ENCODE peak calls at places on chromosomes 11 and 22, in ten cellular contexts. One of them, this sample, is unnamed.
A peak's percentile ranks its signal among the peaks of the same experiment; 100 is the strongest.

GRCh38 chr22:32957093-32957835 is 100.9 kb downstream of the SYN3 start:
- DNase-seq in H54: no peak
- DNase-seq in stimulated activated CD4-positive, alpha-beta T cell treated with anti-CD3 and anti-CD28 coated beads, Interleukin-15, amount 100 ng/mL, for 1 hour: no peak
- DNase-seq in left ventricle myocardium inferior: no peak
- DNase-seq in endothelial cell: no peak
- DNase-seq in CD8-positive, alpha-beta memory T cell: no peak
- DNase-seq in Calu3: no peak
- DNase-seq in H4: no peak
- DNase-seq in left cardiac atrium: no peak
- DNase-seq in Right ventricle myocardium superior: no peak
- DNase-seq in this sample: no peak

GRCh38 chr11:124863137-124863825 is 2.0 kb upstream of the ROBO3 start:
- DNase-seq in CD8-positive, alpha-beta memory T cell: no peak
- DNase-seq in left ventricle myocardium inferior: no peak
- DNase-seq in endothelial cell: no peak
- DNase-seq in H4: no peak
- DNase-seq in Right ventricle myocardium superior: no peak
- DNase-seq in left cardiac atrium: peak; percentile 72
- DNase-seq in H54: peak; percentile 68
- DNase-seq in stimulated activated CD4-positive, alpha-beta T cell treated with anti-CD3 and anti-CD28 coated beads, Interleukin-15, amount 100 ng/mL, for 1 hour: no peak
- DNase-seq in Calu3: no peak
- DNase-seq in this sample: no peak

GRCh38 chr11:7098235-7098832 is 9.5 kb downstream of the RBMXL2 start:
- DNase-seq in CD8-positive, alpha-beta memory T cell: no peak
- DNase-seq in stimulated activated CD4-positive, alpha-beta T cell treated with anti-CD3 and anti-CD28 coated beads, Interleukin-15, amount 100 ng/mL, for 1 hour: no peak
- DNase-seq in Calu3: peak; percentile 9
- DNase-seq in H54: peak; percentile 40
- DNase-seq in left ventricle myocardium inferior: no peak
- DNase-seq in H4: peak; percentile 58
- DNase-seq in endothelial cell: peak; percentile 17
- DNase-seq in left cardiac atrium: no peak
- DNase-seq in Right ventricle myocardium superior: no peak
- DNase-seq in this sample: no peak

GRCh38 chr11:9950462-9950861 is 286.6 kb downstream of the SWAP70 start:
- DNase-seq in Calu3: no peak
- DNase-seq in H54: no peak
- DNase-seq in left cardiac atrium: no peak
- DNase-seq in left ventricle myocardium inferior: no peak
- DNase-seq in stimulated activated CD4-positive, alpha-beta T cell treated with anti-CD3 and anti-CD28 coated beads, Interleukin-15, amount 100 ng/mL, for 1 hour: no peak
- DNase-seq in endothelial cell: no peak
- DNase-seq in CD8-positive, alpha-beta memory T cell: no peak
- DNase-seq in H4: no peak
- DNase-seq in Right ventricle myocardium superior: no peak
- DNase-seq in this sample: no peak

GRCh38 chr11:28346209-28346608 is 238.0 kb downstream of the METTL15 start:
- DNase-seq in Right ventricle myocardium superior: no peak
- DNase-seq in stimulated activated CD4-positive, alpha-beta T cell treated with anti-CD3 and anti-CD28 coated beads, Interleukin-15, amount 100 ng/mL, for 1 hour: no peak
- DNase-seq in endothelial cell: no peak
- DNase-seq in left ventricle myocardium inferior: no peak
- DNase-seq in left cardiac atrium: no peak
- DNase-seq in Calu3: no peak
- DNase-seq in H4: peak; percentile 16
- DNase-seq in CD8-positive, alpha-beta memory T cell: no peak
- DNase-seq in H54: no peak
- DNase-seq in this sample: no peak

GRCh38 chr22:37300551-37301017 is 18.3 kb downstream of the CYTH4 start:
- DNase-seq in Calu3: no peak
- DNase-seq in stimulated activated CD4-positive, alpha-beta T cell treated with anti-CD3 and anti-CD28 coated beads, Interleukin-15, amount 100 ng/mL, for 1 hour: no peak
- DNase-seq in endothelial cell: no peak
- DNase-seq in H54: no peak
- DNase-seq in left cardiac atrium: no peak
- DNase-seq in H4: no peak
- DNase-seq in left ventricle myocardium inferior: no peak
- DNase-seq in CD8-positive, alpha-beta memory T cell: peak; percentile 47
- DNase-seq in Right ventricle myocardium superior: no peak
- DNase-seq in this sample: no peak

GRCh38 chr11:6251990-6252473 is 7.6 kb upstream of the CCKBR start:
- DNase-seq in CD8-positive, alpha-beta memory T cell: no peak
- DNase-seq in H4: peak; percentile 93
- DNase-seq in Calu3: no peak
- DNase-seq in left ventricle myocardium inferior: no peak
- DNase-seq in endothelial cell: no peak
- DNase-seq in left cardiac atrium: no peak
- DNase-seq in H54: no peak
- DNase-seq in stimulated activated CD4-positive, alpha-beta T cell treated with anti-CD3 and anti-CD28 coated beads, Interleukin-15, amount 100 ng/mL, for 1 hour: no peak
- DNase-seq in Right ventricle myocardium superior: no peak
- DNase-seq in this sample: no peak

GRCh38 chr22:29786026-29786425 is 18.9 kb downstream of the UQCR10 start:
- DNase-seq in Right ventricle myocardium superior: no peak
- DNase-seq in left ventricle myocardium inferior: no peak
- DNase-seq in stimulated activated CD4-positive, alpha-beta T cell treated with anti-CD3 and anti-CD28 coated beads, Interleukin-15, amount 100 ng/mL, for 1 hour: no peak
- DNase-seq in left cardiac atrium: no peak
- DNase-seq in H4: no peak
- DNase-seq in Calu3: no peak
- DNase-seq in endothelial cell: no peak
- DNase-seq in CD8-positive, alpha-beta memory T cell: no peak
- DNase-seq in H54: no peak
- DNase-seq in this sample: no peak

GRCh38 chr11:74024630-74025029 is 15.7 kb upstream of the UCP3 start:
- DNase-seq in Calu3: no peak
- DNase-seq in endothelial cell: no peak
- DNase-seq in left cardiac atrium: peak; percentile 74
- DNase-seq in stimulated activated CD4-positive, alpha-beta T cell treated with anti-CD3 and anti-CD28 coated beads, Interleukin-15, amount 100 ng/mL, for 1 hour: no peak
- DNase-seq in H4: no peak
- DNase-seq in CD8-positive, alpha-beta memory T cell: no peak
- DNase-seq in left ventricle myocardium inferior: peak; percentile 64
- DNase-seq in H54: no peak
- DNase-seq in Right ventricle myocardium superior: peak; percentile 86
- DNase-seq in this sample: no peak

GRCh38 chr22:24760708-24761306 is 13.7 kb downstream of the PIWIL3 start:
- DNase-seq in Calu3: no peak
- DNase-seq in H54: no peak
- DNase-seq in Right ventricle myocardium superior: no peak
- DNase-seq in left ventricle myocardium inferior: no peak
- DNase-seq in H4: no peak
- DNase-seq in left cardiac atrium: no peak
- DNase-seq in CD8-positive, alpha-beta memory T cell: no peak
- DNase-seq in stimulated activated CD4-positive, alpha-beta T cell treated with anti-CD3 and anti-CD28 coated beads, Interleukin-15, amount 100 ng/mL, for 1 hour: no peak
- DNase-seq in endothelial cell: no peak
- DNase-seq in this sample: no peak

GRCh38 chr11:132234878-132235277 is 864.5 kb downstream of the NTM start:
- DNase-seq in stimulated activated CD4-positive, alpha-beta T cell treated with anti-CD3 and anti-CD28 coated beads, Interleukin-15, amount 100 ng/mL, for 1 hour: no peak
- DNase-seq in left ventricle myocardium inferior: no peak
- DNase-seq in CD8-positive, alpha-beta memory T cell: no peak
- DNase-seq in left cardiac atrium: no peak
- DNase-seq in endothelial cell: no peak
- DNase-seq in Calu3: no peak
- DNase-seq in H4: no peak
- DNase-seq in Right ventricle myocardium superior: no peak
- DNase-seq in H54: no peak
- DNase-seq in this sample: no peak